ENCODE peak calls at places on chromosomes 1 and 21, in nine cellular contexts. Y, W, A, B, V, K, P, N and J are unnamed samples.

GRCh38 chr1:154400381-154400801 is 4.8 kb upstream of the IL6R start:
- DNase-seq in Y (no peak), K (no peak), P (no peak), B (no peak), W (no peak), A (no peak), N (no peak), V (no peak), J (no peak)

GRCh38 chr1:42998381-42998780 is 39.7 kb upstream of the SLC2A1 start:
- DNase-seq in V (no peak), A (no peak), B (peak), P (no peak), W (peak), K (no peak), Y (no peak), N (no peak), J (no peak)

GRCh38 chr1:12433323-12434053 is 184.5 kb downstream of the DHRS3 start:
- DNase-seq in V (no peak), A (no peak), K (peak), N (no peak), B (peak), P (no peak), W (peak), Y (no peak), J (no peak)

GRCh38 chr1:43431676-43432075 is 22.1 kb downstream of the HYI start:
- DNase-seq in P (no peak), K (no peak), N (no peak), Y (no peak), W (no peak), A (no peak), V (no peak), B (no peak), J (no peak)

GRCh38 chr21:37045556-37045955 is 27.3 kb downstream of the PIGP start:
- DNase-seq in W (no peak), K (no peak), A (no peak), P (no peak), B (no peak), V (no peak), Y (no peak), N (no peak), J (no peak)

GRCh38 chr21:34243562-34243961 is 120.2 kb upstream of the KCNE2 start:
- DNase-seq in Y (peak), B (peak), W (peak), P (no peak), N (no peak), K (no peak), A (no peak), V (no peak), J (no peak)

GRCh38 chr1:68384321-68384813 is 65.4 kb downstream of the RPE65 start:
- DNase-seq in A (no peak), B (peak), K (peak), W (peak), N (no peak), P (no peak), V (peak), Y (no peak), J (peak)

GRCh38 chr1:108646661-108647269 is 14.1 kb downstream of the HENMT1 start:
- DNase-seq in W (peak), B (peak), Y (peak), K (peak), N (no peak), P (peak), V (no peak), A (peak), J (peak)

GRCh38 chr1:6220236-6220635 is 14.3 kb downstream of the RNF207 start:
- DNase-seq in A (no peak), B (no peak), K (no peak), Y (no peak), V (no peak), W (peak), P (no peak), N (no peak), J (no peak)

GRCh38 chr1:68495968-68496679 is 758 bp downstream of the DEPDC1 start:
- DNase-seq in B (peak), Y (peak), P (no peak), A (no peak), K (no peak), V (no peak), N (peak), W (no peak), J (no peak)

GRCh38 chr1:58397187-58397820 is 149.2 kb downstream of the OMA1 start:
- DNase-seq in A (no peak), B (peak), P (no peak), N (no peak), Y (no peak), W (peak), K (no peak), V (no peak), J (no peak)

GRCh38 chr1:96521994-96522760 is 199.4 kb upstream of the PTBP2 start:
- DNase-seq in Y (no peak), N (no peak), P (no peak), K (no peak), W (peak), A (no peak), V (no peak), B (no peak), J (no peak)

GRCh38 chr1:230254265-230254664 is 171.9 kb downstream of the PGBD5 start:
- DNase-seq in Y (no peak), V (no peak), B (no peak), K (no peak), N (no peak), A (no peak), P (no peak), W (no peak), J (no peak)

GRCh38 chr1:8822383-8823294 is 5.2 kb upstream of the RERE start:
- DNase-seq in Y (peak), B (peak), A (no peak), K (no peak), V (no peak), W (peak), N (no peak), P (no peak), J (no peak)

GRCh38 chr1:89633745-89634625 is 1.1 kb downstream of the LRRC8C start:
- DNase-seq in P (no peak), V (peak), B (peak), K (no peak), Y (no peak), W (peak), N (no peak), A (no peak), J (no peak)

GRCh38 chr1:219763321-219763720 is 150.4 kb upstream of the ZC3H11B start:
- DNase-seq in A (no peak), N (no peak), Y (no peak), K (no peak), P (no peak), V (no peak), W (no peak), B (no peak), J (no peak)

GRCh38 chr21:32467291-32467690 is 54.8 kb downstream of the EVA1C start:
- DNase-seq in P (no peak), A (no peak), N (no peak), V (no peak), W (no peak), B (no peak), Y (no peak), K (no peak), J (no peak)

GRCh38 chr1:116463730-116464129 is 90.7 kb downstream of the ATP1A1 start:
- DNase-seq in V (no peak), N (no peak), B (no peak), W (no peak), Y (no peak), K (no peak), P (no peak), A (no peak), J (no peak)

GRCh38 chr1:25700626-25701025 is 84.0 kb downstream of the MAN1C1 start:
- DNase-seq in A (no peak), W (no peak), V (no peak), P (no peak), Y (no peak), B (no peak), K (no peak), N (no peak), J (no peak)

GRCh38 chr1:185170291-185170848 is 13.4 kb downstream of the SWT1 start:
- DNase-seq in V (no peak), W (peak), N (peak), Y (peak), B (peak), A (no peak), P (peak), K (peak), J (no peak)

GRCh38 chr1:2330511-2331199 is 60.7 kb downstream of the MORN1 start:
- DNase-seq in Y (no peak), W (peak), V (no peak), P (no peak), B (no peak), A (no peak), N (no peak), K (peak), J (no peak)

GRCh38 chr1:237938553-237938952 is 47.8 kb upstream of the ZP4 start:
- DNase-seq in A (no peak), W (no peak), V (no peak), P (no peak), B (no peak), Y (no peak), N (no peak), K (no peak), J (no peak)

GRCh38 chr1:246001821-246002220 is 505.3 kb downstream of the SMYD3 start:
- DNase-seq in V (no peak), K (no peak), N (no peak), A (no peak), Y (no peak), P (no peak), W (peak), B (peak), J (no peak)

GRCh38 chr1:230250061-230250460 is 176.1 kb downstream of the PGBD5 start:
- DNase-seq in K (no peak), W (no peak), B (no peak), V (peak), N (no peak), P (no peak), Y (no peak), A (no peak), J (no peak)

GRCh38 chr1:3578433-3578805 is 32.9 kb downstream of the MEGF6 start:
- DNase-seq in W (no peak), A (no peak), V (no peak), K (no peak), Y (no peak), P (no peak), N (no peak), B (no peak), J (no peak)

GRCh38 chr1:201486158-201486557 is 17.2 kb upstream of the PHLDA3 start:
- DNase-seq in A (no peak), N (no peak), Y (no peak), K (no peak), W (peak), B (no peak), P (no peak), V (no peak), J (no peak)

GRCh38 chr1:153546796-153547559 is 1.4 kb upstream of the S100A4 start:
- DNase-seq in V (no peak), Y (no peak), N (no peak), W (no peak), B (no peak), A (no peak), K (no peak), P (no peak), J (no peak)

GRCh38 chr1:97758589-97759057 is 162.2 kb downstream of the DPYD start:
- DNase-seq in B (no peak), V (no peak), K (no peak), Y (no peak), P (no peak), A (no peak), N (no peak), W (no peak), J (no peak)

GRCh38 chr1:28933277-28933676 is 18.9 kb downstream of the EPB41 start:
- DNase-seq in B (no peak), Y (no peak), P (no peak), K (no peak), V (no peak), N (no peak), W (no peak), A (no peak), J (no peak)